ENCODE peak calls at places on chromosome 20, in ten cellular contexts. Q is activated T-helper 17 cell treated with anti-CD3 and anti-CD28 coated beads, Interleukin-2, amount 50 U/mL, for 72 hours; R is activated CD8-positive, alpha-beta T cell treated with anti-CD3 and anti-CD28 coated beads for 36 hours; Y is CD4-positive, alpha-beta T cell; X is mucosa of descending colon; I is GM23338; B is left lobe of liver; M is A549; O is T-helper 17 cell; C is stimulated activated memory B cell treated with anti-CD40 and anti-IgM and Interleukin-4, amounts not matched to agents 10 μg/mL and 1 μg/mL and 100 μg/mL, for 72 hours. N is an unnamed sample.

GRCh38 chr20:2195614-2196013 is 94.0 kb downstream of the STK35 start:
- ATAC-seq in C (no peak), R (no peak), Y (no peak), B (no peak), O (no peak), M (peak; percentile 72), I (peak; percentile 63), X (no peak), Q (no peak), N (no peak)

GRCh38 chr20:20737158-20737557 is 24.7 kb upstream of the RALGAPA2 start:
- ATAC-seq in Y (no peak), B (peak; percentile 7), X (no peak), C (no peak), R (no peak), O (no peak), I (no peak), M (no peak), Q (no peak), N (no peak)

GRCh38 chr20:12700701-12701100 is 308.1 kb upstream of the SPTLC3 start:
- ATAC-seq in Y (no peak), Q (no peak), X (no peak), B (no peak), R (no peak), O (no peak), C (no peak), I (peak; percentile 56), M (no peak), N (no peak)

GRCh38 chr20:38303908-38304379 is at the start of gene BPI:
- ATAC-seq in B (no peak), Q (no peak), M (no peak), Y (no peak), X (peak; percentile 59), C (peak; percentile 35), I (no peak), R (no peak), O (no peak), N (no peak)

GRCh38 chr20:38260025-38260377 is 534 bp downstream of the KIAA1755 start:
- ATAC-seq in C (no peak), I (peak; percentile 45), X (no peak), Q (no peak), O (no peak), M (no peak), Y (no peak), R (no peak), B (peak; percentile 86), N (peak; percentile 8)

GRCh38 chr20:43058077-43058476 is 131.6 kb downstream of the PTPRT start:
- ATAC-seq in I (no peak), M (no peak), Y (no peak), R (no peak), X (no peak), Q (no peak), B (no peak), O (no peak), C (no peak), N (no peak)

GRCh38 chr20:8438748-8439147 is 306.7 kb downstream of the PLCB1 start:
- ATAC-seq in M (no peak), Q (no peak), B (no peak), O (no peak), Y (no peak), C (no peak), R (no peak), X (no peak), I (no peak), N (no peak)

GRCh38 chr20:9926007-9926406 is 87.1 kb upstream of the PAK5 start:
- ATAC-seq in Y (no peak), M (no peak), X (no peak), O (no peak), I (no peak), C (no peak), Q (no peak), B (no peak), R (no peak), N (no peak)

GRCh38 chr20:63782051-63782471 is 42.5 kb downstream of the SLC2A4RG start:
- ATAC-seq in Q (peak; percentile 97), B (no peak), X (peak; percentile 62), C (peak; percentile 82), O (peak; percentile 94), R (peak; percentile 94), Y (peak; percentile 93), M (no peak), I (peak; percentile 39), N (no peak)

GRCh38 chr20:10519361-10520048 is 84.4 kb downstream of the SLX4IP start:
- ATAC-seq in Y (no peak), O (no peak), X (no peak), C (no peak), R (peak; percentile 53), M (no peak), I (no peak), Q (peak; percentile 72), B (no peak), N (no peak)

GRCh38 chr20:58981564-58982364 is 708 bp downstream of the NELFCD start:
- ATAC-seq in Q (peak; percentile 8), M (peak; percentile 58), O (peak; percentile 9), B (peak; percentile 6), Y (peak; percentile 3), R (no peak), X (no peak), I (peak; percentile 56), C (no peak), N (no peak)

GRCh38 chr20:47921306-47922279 is 136.3 kb upstream of the SULF2 start:
- ATAC-seq in C (no peak), Y (no peak), I (no peak), Q (no peak), B (no peak), X (no peak), O (no peak), R (no peak), M (peak; percentile 28), N (no peak)

GRCh38 chr20:10660661-10661060 is 13.1 kb downstream of the JAG1 start:
- ATAC-seq in O (no peak), Q (no peak), Y (no peak), B (no peak), M (no peak), X (no peak), I (no peak), C (no peak), R (no peak), N (no peak)

GRCh38 chr20:24673678-24674570 is 204.5 kb downstream of the SYNDIG1 start:
- ATAC-seq in B (no peak), X (no peak), I (no peak), C (no peak), M (peak; percentile 20), R (no peak), Q (no peak), Y (no peak), O (no peak), N (no peak)

GRCh38 chr20:41017448-41018042 is 11.1 kb upstream of the TOP1 start:
- ATAC-seq in M (peak; percentile 42), O (no peak), R (no peak), C (no peak), X (peak; percentile 63), Q (no peak), I (peak; percentile 43), B (no peak), Y (no peak), N (no peak)

GRCh38 chr20:49399329-49399728 is 83.1 kb downstream of the KCNB1 start:
- ATAC-seq in C (no peak), O (no peak), Y (no peak), B (no peak), R (no peak), M (no peak), Q (no peak), X (no peak), I (no peak), N (peak; percentile 25)

GRCh38 chr20:62314339-62314638 is 11.5 kb downstream of the ADRM1 start:
- ATAC-seq in M (no peak), B (no peak), I (no peak), Y (no peak), C (no peak), R (no peak), Q (no peak), X (no peak), O (no peak), N (no peak)

GRCh38 chr20:49635829-49636228 is 67.9 kb upstream of the PTGIS start:
- ATAC-seq in X (no peak), I (no peak), B (no peak), Y (no peak), Q (no peak), O (no peak), C (no peak), M (no peak), R (no peak), N (no peak)

GRCh38 chr20:47704746-47705496 is 80.4 kb downstream of the SULF2 start:
- ATAC-seq in B (no peak), Y (no peak), M (peak; percentile 37), C (no peak), X (peak; percentile 17), R (no peak), I (no peak), O (no peak), Q (no peak), N (peak; percentile 77)

GRCh38 chr20:56433221-56433879 is 21.3 kb downstream of the CASS4 start:
- ATAC-seq in M (no peak), R (peak; percentile 39), Q (no peak), Y (no peak), O (no peak), X (no peak), I (no peak), C (no peak), B (no peak), N (no peak)

GRCh38 chr20:10848810-10849370 is 175.1 kb upstream of the JAG1 start:
- ATAC-seq in C (peak; percentile 16), M (peak; percentile 98), Y (no peak), Q (no peak), R (no peak), B (no peak), X (peak; percentile 95), O (no peak), I (peak; percentile 56), N (peak; percentile 88)

GRCh38 chr20:1685304-1686052 is 27.9 kb upstream of the SIRPG start:
- ATAC-seq in M (no peak), Y (peak; percentile 43), C (no peak), Q (peak; percentile 33), O (no peak), X (peak; percentile 22), R (peak; percentile 48), I (no peak), B (no peak), N (no peak)

GRCh38 chr20:8162610-8163009 is 30.5 kb downstream of the PLCB1 start:
- ATAC-seq in B (no peak), C (no peak), X (no peak), I (no peak), O (no peak), Q (no peak), Y (no peak), R (no peak), M (no peak), N (no peak)

GRCh38 chr20:20743511-20744169 is 31.2 kb upstream of the RALGAPA2 start:
- ATAC-seq in Y (no peak), M (no peak), C (peak; percentile 45), X (peak; percentile 93), O (no peak), B (peak; percentile 80), Q (no peak), I (peak; percentile 85), R (no peak), N (peak; percentile 93)

GRCh38 chr20:23138226-23138625 is 52.1 kb upstream of the CD93 start:
- ATAC-seq in C (no peak), R (no peak), B (no peak), M (no peak), I (no peak), X (no peak), Q (no peak), Y (no peak), O (no peak), N (no peak)

GRCh38 chr20:23412026-23412425 is 9.3 kb downstream of the NAPB start:
- ATAC-seq in O (no peak), B (peak; percentile 94), C (no peak), X (no peak), Y (no peak), M (peak; percentile 81), R (no peak), Q (no peak), I (no peak), N (no peak)

GRCh38 chr20:49853640-49854039 is 41.0 kb downstream of the SLC9A8 start:
- ATAC-seq in R (no peak), I (peak; percentile 78), O (no peak), Y (no peak), Q (no peak), X (peak; percentile 15), C (no peak), M (peak; percentile 67), B (no peak), N (no peak)

GRCh38 chr20:31695849-31696804 is 26.5 kb downstream of the BCL2L1 start:
- ATAC-seq in Q (no peak), M (peak; percentile 84), I (no peak), X (peak; percentile 65), Y (no peak), R (no peak), B (peak; percentile 81), C (no peak), O (no peak), N (peak; percentile 70)

N was measured in gastroesophageal sphincter.